ENCODE peak calls at places on chromosomes 16 and 17, in ten cellular contexts. Z, U, M, Q, V, J, X, I, W and R are unnamed samples.

GRCh38 chr16:26363581-26363980 is 671.8 kb downstream of the HS3ST4 start:
- DNase-seq in Z (no peak), U (no peak), M (no peak), Q (no peak), V (no peak), J (no peak), X (no peak), I (no peak), W (no peak), R (no peak)

GRCh38 chr17:676060-676745 is 38.4 kb downstream of the VPS53 start:
- DNase-seq in Z (no peak), U (no peak), M (no peak), Q (no peak), V (no peak), J (no peak), X (no peak), I (no peak), W (peak; percentile 85), R (no peak)

GRCh38 chr17:59387351-59388069 is 56.1 kb downstream of the YPEL2 start:
- DNase-seq in Z (no peak), U (no peak), M (no peak), Q (no peak), V (no peak), J (no peak), X (no peak), I (no peak), W (no peak), R (no peak)

GRCh38 chr16:23546778-23547177 is 10.4 kb downstream of the EARS2 start:
- DNase-seq in Z (no peak), U (no peak), M (no peak), Q (no peak), V (no peak), J (no peak), X (peak; percentile 22), I (no peak), W (no peak), R (no peak)

GRCh38 chr17:75241502-75241901 is 19.9 kb downstream of the GGA3 start:
- DNase-seq in Z (no peak), U (no peak), M (no peak), Q (no peak), V (no peak), J (no peak), X (no peak), I (no peak), W (no peak), R (no peak)

GRCh38 chr16:1870365-1871082 is 1.4 kb downstream of the MEIOB start:
- DNase-seq in Z (no peak), U (no peak), M (peak; percentile 95), Q (peak; percentile 2), V (no peak), J (no peak), X (no peak), I (no peak), W (peak; percentile 83), R (no peak)

GRCh38 chr16:67084345-67085028 is 25.3 kb upstream of the PHAF1 start:
- DNase-seq in Z (no peak), U (no peak), M (no peak), Q (no peak), V (no peak), J (no peak), X (peak; percentile 61), I (no peak), W (no peak), R (no peak)

GRCh38 chr17:38575781-38576180 is 30.0 kb downstream of the SRCIN1 start:
- DNase-seq in Z (no peak), U (no peak), M (no peak), Q (no peak), V (no peak), J (no peak), X (no peak), I (no peak), W (peak; percentile 46), R (no peak)

GRCh38 chr17:17971431-17972125 is 622 bp downstream of the TOM1L2 start:
- DNase-seq in Z (peak; percentile 23), U (peak; percentile 10), M (peak; percentile 22), Q (no peak), V (peak; percentile 42), J (no peak), X (peak; percentile 10), I (no peak), W (peak; percentile 47), R (no peak)

GRCh38 chr17:4045477-4045876 is 81.2 kb upstream of the ATP2A3 start:
- DNase-seq in Z (no peak), U (peak; percentile 11), M (no peak), Q (no peak), V (no peak), J (no peak), X (no peak), I (no peak), W (no peak), R (no peak)

GRCh38 chr16:57689772-57690558 is 4.6 kb upstream of the DRC7 start:
- DNase-seq in Z (peak; percentile 77), U (peak; percentile 74), M (no peak), Q (no peak), V (no peak), J (no peak), X (peak; percentile 80), I (peak; percentile 89), W (no peak), R (peak; percentile 75)

GRCh38 chr17:50893183-50893993 is 27.2 kb upstream of the TOB1 start:
- DNase-seq in Z (no peak), U (no peak), M (peak; percentile 68), Q (no peak), V (no peak), J (peak; percentile 92), X (no peak), I (no peak), W (peak; percentile 94), R (no peak)

GRCh38 chr17:4969551-4970231 is 2.1 kb upstream of the SPAG7 start:
- DNase-seq in Z (no peak), U (peak; percentile 82), M (no peak), Q (no peak), V (no peak), J (no peak), X (no peak), I (no peak), W (peak; percentile 58), R (no peak)

GRCh38 chr16:50677351-50677750 is 3.8 kb downstream of the SNX20 start:
- DNase-seq in Z (no peak), U (no peak), M (no peak), Q (no peak), V (no peak), J (no peak), X (no peak), I (peak; percentile 39), W (no peak), R (no peak)
- TF ChIP-seq CTCF in Z (peak; percentile 42), U (peak; percentile 82), M (peak; percentile 10), Q (peak; percentile 36), V (peak; percentile 40), J (peak; percentile 32), X (peak; percentile 65), I (peak; percentile 44), W (peak; percentile 34), R (no peak)

GRCh38 chr17:61746248-61746985 is 116.9 kb downstream of the BRIP1 start:
- DNase-seq in Z (no peak), U (no peak), M (no peak), Q (no peak), V (no peak), J (no peak), X (no peak), I (no peak), W (no peak), R (no peak)
- TF ChIP-seq CTCF in Z (no peak), U (no peak), M (no peak), Q (no peak), V (no peak), J (no peak), X (no peak), I (no peak), W (no peak), R (no peak)

GRCh38 chr16:87185313-87185712 is 131.9 kb downstream of the C16orf95 start:
- DNase-seq in Z (no peak), U (no peak), M (no peak), Q (no peak), V (no peak), J (no peak), X (no peak), I (no peak), W (no peak), R (no peak)
- TF ChIP-seq CTCF in Z (no peak), U (no peak), M (no peak), Q (peak; percentile 31), V (no peak), J (peak; percentile 20), X (no peak), I (no peak), W (peak; percentile 28), R (no peak)

GRCh38 chr17:31780436-31780835 is 78.6 kb downstream of the COPRS start:
- DNase-seq in Z (no peak), U (no peak), M (no peak), Q (no peak), V (no peak), J (no peak), X (no peak), I (no peak), W (no peak), R (no peak)

DNA sequence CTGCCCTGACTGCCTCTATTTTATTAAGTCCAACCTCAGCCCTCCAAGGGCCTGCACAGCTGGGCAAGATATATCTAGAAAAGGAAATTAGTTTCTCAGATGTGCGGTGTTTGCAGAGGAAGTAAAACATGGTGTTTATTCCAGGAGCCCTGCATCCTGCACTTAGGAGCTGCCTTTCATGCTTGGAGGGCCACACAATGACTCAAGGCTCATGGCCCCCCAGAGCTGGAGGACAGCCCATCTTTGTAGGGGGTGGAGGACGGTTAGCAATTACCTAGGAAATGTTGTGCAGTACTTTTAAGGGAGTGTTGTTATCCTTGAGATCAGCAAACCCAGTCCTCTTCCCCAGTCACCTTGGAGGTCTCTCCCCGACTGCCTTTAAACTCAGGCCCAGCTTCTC is 80.5 kb downstream of the COPRS start:
- DNase-seq in Z (no peak), U (no peak), M (no peak), Q (no peak), V (no peak), J (no peak), X (no peak), I (no peak), W (peak; percentile 21), R (no peak)
- TF ChIP-seq CTCF in Z (no peak), U (no peak), M (no peak), Q (no peak), V (no peak), J (no peak), X (no peak), I (no peak), W (no peak), R (no peak)

DNA sequence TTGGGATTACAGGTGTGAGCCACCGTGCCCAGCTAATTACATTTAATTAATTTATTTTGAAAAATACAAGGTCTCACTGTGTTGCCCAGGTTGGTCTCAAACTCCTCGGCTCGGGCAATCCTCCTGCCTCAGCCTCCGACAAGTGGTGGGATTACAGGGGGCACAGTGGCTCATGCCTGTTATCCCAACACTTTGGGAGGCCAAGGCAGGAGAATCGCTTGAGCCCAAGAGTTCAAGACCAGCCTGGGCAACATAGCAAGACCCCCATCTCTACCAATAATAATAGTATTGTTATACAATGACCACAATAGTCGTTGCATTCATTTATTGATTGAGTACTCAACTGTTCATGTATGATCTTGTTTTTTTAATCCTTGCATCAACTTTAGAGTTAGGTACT is 22.0 kb downstream of the CDH1 start:
- DNase-seq in Z (no peak), U (no peak), M (no peak), Q (no peak), V (no peak), J (no peak), X (no peak), I (no peak), W (no peak), R (no peak)
- TF ChIP-seq CTCF in Z (no peak), U (no peak), M (no peak), Q (no peak), V (no peak), J (no peak), X (no peak), I (no peak), W (no peak), R (no peak)

GRCh38 chr17:81575836-81576235 is 23.7 kb upstream of the FAAP100 start:
- DNase-seq in Z (no peak), U (no peak), M (no peak), Q (no peak), V (no peak), J (no peak), X (no peak), I (no peak), W (no peak), R (no peak)
- TF ChIP-seq CTCF in Z (no peak), U (no peak), M (no peak), Q (no peak), V (no peak), J (no peak), X (no peak), I (no peak), W (no peak), R (no peak)